ENCODE peak calls at places on chromosomes 1 and 21, in six cellular contexts. N is ovary, Y is K562, D is transverse colon, U is stomach, A is A549. Q is an unnamed sample.
A peak's percentile ranks its signal among the peaks of the same experiment; 100 is the strongest.

GRCh38 chr1:173002891-173003582 is 47.7 kb downstream of the TNFSF18 start:
- DNase-seq in A (peak; percentile 41), N (no peak), U (no peak), Y (no peak), D (no peak), Q (no peak)

GRCh38 chr1:244918422-244919319 is 54.3 kb upstream of the HNRNPU start:
- DNase-seq in A (peak; percentile 40), U (peak; percentile 26), Y (peak; percentile 85), D (peak; percentile 44), N (peak; percentile 31), Q (no peak)

GRCh38 chr1:46807046-46807972 is 8.5 kb downstream of the CYP4B1 start:
- DNase-seq in D (no peak), A (no peak), N (no peak), U (no peak), Y (no peak), Q (no peak)

GRCh38 chr1:171245458-171246064 is 2.7 kb upstream of the FMO1 start:
- DNase-seq in Y (peak; percentile 50), D (peak; percentile 28), A (peak; percentile 48), U (no peak), N (no peak), Q (peak; percentile 52)

GRCh38 chr1:213201380-213202155 is 150.5 kb downstream of the RPS6KC1 start:
- DNase-seq in N (no peak), A (no peak), U (no peak), D (no peak), Y (no peak), Q (no peak)

GRCh38 chr1:42753070-42753469 is 13.0 kb upstream of the CLDN19 start:
- DNase-seq in N (no peak), D (no peak), U (no peak), A (no peak), Y (no peak), Q (no peak)

GRCh38 chr1:54081306-54082270 is 28.2 kb downstream of the TCEANC2 start:
- DNase-seq in U (peak; percentile 79), D (peak; percentile 84), A (peak; percentile 81), N (peak; percentile 34), Y (peak; percentile 89), Q (no peak)

GRCh38 chr1:44500181-44501021 is 95.3 kb downstream of the RNF220 start:
- DNase-seq in N (no peak), A (no peak), U (no peak), Y (peak; percentile 44), D (no peak), Q (no peak)

GRCh38 chr1:52364235-52364839 is 1.7 kb downstream of the CC2D1B start:
- DNase-seq in A (no peak), N (peak; percentile 47), Y (peak; percentile 33), D (no peak), U (no peak), Q (no peak)

GRCh38 chr1:147539122-147539575 is 2.2 kb upstream of the BCL9 start:
- DNase-seq in A (peak; percentile 85), D (no peak), N (peak; percentile 17), U (no peak), Y (peak; percentile 40), Q (no peak)

GRCh38 chr1:201385299-201385891 is 7.9 kb upstream of the TNNT2 start:
- DNase-seq in D (peak; percentile 80), Y (peak; percentile 72), N (no peak), U (peak; percentile 85), A (peak; percentile 61), Q (peak; percentile 30)

GRCh38 chr1:118049981-118050380 is 120.4 kb downstream of the WDR3 start:
- DNase-seq in Y (peak; percentile 49), N (no peak), U (no peak), A (no peak), D (no peak), Q (no peak)

GRCh38 chr1:76147917-76148316 is 73.4 kb downstream of the ST6GALNAC3 start:
- DNase-seq in Y (no peak), U (no peak), D (no peak), N (no peak), A (no peak), Q (no peak)

GRCh38 chr1:206794294-206794908 is 22.1 kb upstream of the IL10 start:
- DNase-seq in N (no peak), U (no peak), A (no peak), Y (no peak), D (no peak), Q (no peak)

GRCh38 chr1:54643736-54644135 is 2.1 kb downstream of the MROH7 start:
- DNase-seq in D (no peak), U (no peak), Y (no peak), N (no peak), A (no peak), Q (no peak)

GRCh38 chr21:43210454-43211084 is 41.8 kb downstream of the CRYAA start:
- DNase-seq in Y (no peak), A (no peak), N (no peak), U (no peak), D (no peak), Q (no peak)

GRCh38 chr1:208581252-208581651 is 337.1 kb upstream of the PLXNA2 start:
- DNase-seq in D (no peak), Y (no peak), A (no peak), N (no peak), U (no peak), Q (no peak)

GRCh38 chr1:11563560-11564069 is 84.7 kb downstream of the DISP3 start:
- DNase-seq in U (no peak), N (no peak), D (no peak), Y (peak; percentile 30), A (no peak), Q (no peak)

GRCh38 chr1:11295905-11296304 is 22.9 kb downstream of the UBIAD1 start:
- DNase-seq in U (no peak), N (no peak), Y (no peak), D (no peak), A (no peak), Q (no peak)

GRCh38 chr1:49346767-49347349 is 570.2 kb upstream of the BEND5 start:
- DNase-seq in D (no peak), N (no peak), U (no peak), A (peak; percentile 4), Y (no peak), Q (no peak)

GRCh38 chr1:89466307-89466925 is 58.2 kb upstream of the LRRC8B start:
- DNase-seq in D (no peak), A (no peak), U (no peak), N (no peak), Y (no peak), Q (no peak)

DNA sequence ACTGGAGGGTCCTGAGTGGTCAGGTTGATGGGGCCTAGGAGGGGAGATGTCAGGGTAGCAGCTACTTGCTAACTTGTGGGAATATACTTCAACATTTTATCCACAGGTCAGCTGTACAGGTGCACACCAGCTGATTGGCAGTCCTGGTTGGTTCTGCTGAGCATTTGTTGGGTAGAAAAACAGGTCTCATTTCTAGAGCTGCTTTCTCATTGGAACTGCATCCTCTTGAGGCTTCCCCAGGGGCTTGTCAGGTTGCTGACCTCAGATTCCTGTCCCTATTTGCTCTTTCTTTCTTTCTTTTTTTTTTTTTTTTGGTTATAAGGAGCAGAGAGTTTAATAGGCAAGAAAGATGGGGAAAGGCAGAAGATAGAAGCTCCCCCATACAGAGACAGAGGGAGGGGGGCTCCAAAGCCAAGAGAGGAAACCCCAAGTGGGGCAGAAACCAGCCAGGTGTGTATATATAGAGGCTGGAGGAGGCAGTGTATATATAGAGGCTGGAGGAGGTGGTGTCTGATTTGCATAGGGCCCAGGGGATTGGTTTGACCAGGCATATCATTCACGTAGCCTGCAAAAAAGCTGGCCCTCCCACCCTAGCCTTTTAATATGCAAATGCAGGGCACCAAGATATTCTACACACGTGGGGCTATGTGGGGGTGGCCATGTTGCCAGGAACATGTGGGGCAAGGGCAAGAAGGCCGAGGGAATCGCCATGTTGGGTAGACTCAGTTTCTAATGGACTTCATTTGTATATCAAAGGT is 57.3 kb upstream of the STUM start:
- DNase-seq in N (no peak), D (no peak), Y (no peak), U (peak; percentile 18), A (no peak), Q (no peak)
- TF ChIP-seq EP300 in N (no peak), D (no peak), Y (no peak), U (no peak), A (no peak), Q (no peak)

GRCh38 chr1:8027748-8028631 is 1.9 kb upstream of the ERRFI1 start:
- DNase-seq in D (no peak), Y (no peak), U (no peak), N (no peak), A (peak; percentile 73), Q (no peak)

GRCh38 chr1:8025671-8026144 is 401 bp downstream of the ERRFI1 start:
- DNase-seq in N (peak; percentile 33), U (no peak), A (no peak), Y (no peak), D (no peak), Q (no peak)

GRCh38 chr1:8026976-8027747 is 1.1 kb upstream of the ERRFI1 start:
- DNase-seq in U (peak; percentile 80), A (peak; percentile 94), Y (no peak), N (peak; percentile 84), D (peak; percentile 47), Q (no peak)

GRCh38 chr1:8025061-8025670 is 943 bp downstream of the ERRFI1 start:
- DNase-seq in D (no peak), U (no peak), Y (no peak), N (no peak), A (no peak), Q (no peak)

DNA sequence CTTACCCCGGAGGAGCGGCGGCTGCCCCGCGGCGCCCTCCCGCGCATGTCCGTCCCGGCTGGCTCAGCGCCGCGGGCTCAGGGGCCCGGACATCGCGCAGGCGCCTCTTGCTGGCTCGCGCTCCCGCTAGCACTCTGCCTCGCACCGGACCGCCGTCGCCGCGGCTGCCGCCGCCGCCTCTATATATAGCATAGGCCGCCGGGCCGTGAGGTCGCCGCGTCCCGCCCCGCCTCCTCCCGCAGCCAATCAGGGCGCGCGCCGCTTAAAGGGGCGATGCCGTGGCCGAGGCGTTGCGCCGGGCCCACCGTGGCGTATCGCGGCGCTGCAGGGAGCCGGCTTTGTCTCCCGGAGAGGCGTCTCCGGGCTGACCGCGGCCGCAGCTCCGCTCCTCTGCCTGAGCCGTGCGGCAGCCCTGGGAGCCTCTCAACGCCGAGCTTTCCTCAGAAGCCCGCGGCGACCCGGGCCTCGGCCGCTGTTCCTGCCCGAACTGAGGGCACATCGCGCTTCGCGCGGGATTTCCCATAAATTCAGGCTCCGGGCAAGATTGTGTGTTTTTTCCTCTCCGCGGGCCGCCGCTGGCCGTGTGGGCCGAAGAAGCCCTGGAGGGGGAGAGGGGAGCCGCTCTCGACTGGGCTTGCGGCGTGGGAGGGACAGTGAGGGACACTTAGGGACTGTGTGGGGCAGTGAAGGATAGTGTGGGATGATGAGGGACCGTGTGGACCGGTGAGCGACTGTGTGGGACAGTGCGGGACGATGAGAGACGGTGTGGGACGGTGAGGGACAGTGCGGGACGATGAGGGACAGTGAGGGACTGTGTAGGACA is at the start of gene ERRFI1:
- DNase-seq in U (peak; percentile 97), N (peak; percentile 97), D (peak; percentile 95), A (peak; percentile 94), Y (peak; percentile 96), Q (peak; percentile 93)
- TF ChIP-seq EP300 in U (no peak), N (peak; percentile 35), D (no peak), A (no peak), Y (no peak), Q (peak; percentile 22)

GRCh38 chr1:21779613-21780521 is 3.1 kb downstream of the USP48 start:
- DNase-seq in Y (peak; percentile 40), N (no peak), U (no peak), D (no peak), A (no peak), Q (no peak)
- TF ChIP-seq EP300 in Y (no peak), N (no peak), U (no peak), D (no peak), A (no peak), Q (no peak)

DNA sequence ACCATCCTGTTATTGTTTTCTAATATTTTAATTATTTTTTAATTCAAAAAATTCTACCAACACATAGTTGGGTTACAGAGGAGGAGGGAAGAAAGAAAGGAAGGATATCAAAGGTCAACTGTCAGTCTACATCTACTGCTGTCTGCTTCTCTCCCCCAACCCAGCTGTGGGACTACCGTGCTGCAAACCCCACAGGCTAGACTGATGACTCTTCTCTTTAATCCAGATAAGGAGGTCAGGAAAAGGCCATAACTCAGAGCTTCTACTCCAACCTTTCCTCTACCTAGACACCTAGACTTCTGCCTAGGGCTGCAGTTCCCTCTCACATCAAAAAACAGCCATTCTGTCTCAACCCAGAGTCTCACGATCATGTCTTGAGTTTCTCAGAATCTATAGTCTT is 124.2 kb upstream of the ETV3 start:
- DNase-seq in Y (peak; percentile 72), D (no peak), A (no peak), U (no peak), N (no peak), Q (no peak)
- TF ChIP-seq EP300 in Y (peak; percentile 64), D (no peak), A (no peak), U (no peak), N (no peak), Q (no peak)

Q was measured in tibial nerve.